ENCODE peak calls at places on chromosome 4, in eight cellular contexts. G, X, I, Y, U, F, L and A are unnamed samples.

GRCh38 chr4:5933996-5934831 is 41.3 kb upstream of the CRMP1 start:
- DNase-seq in F (no peak), X (no peak), L (peak; percentile 23), U (no peak), I (no peak), G (no peak), Y (no peak), A (no peak)

GRCh38 chr4:25075129-25075528 is 44.4 kb upstream of the LGI2 start:
- DNase-seq in I (no peak), G (no peak), L (no peak), Y (no peak), F (no peak), X (no peak), U (no peak), A (no peak)

GRCh38 chr4:47835489-47835888 is 2.4 kb downstream of the CORIN start:
- DNase-seq in U (no peak), G (no peak), F (no peak), X (peak; percentile 50), Y (no peak), L (no peak), I (no peak), A (no peak)

GRCh38 chr4:82467442-82467841 is 37.1 kb downstream of the ENOPH1 start:
- DNase-seq in F (no peak), Y (no peak), L (no peak), U (no peak), G (peak; percentile 89), I (no peak), X (no peak), A (no peak)

GRCh38 chr4:6280365-6280996 is 10.8 kb downstream of the WFS1 start:
- DNase-seq in I (no peak), G (no peak), U (no peak), L (peak; percentile 45), X (no peak), Y (peak; percentile 58), F (peak; percentile 39), A (no peak)

GRCh38 chr4:36582214-36582613 is 300.8 kb downstream of the DTHD1 start:
- DNase-seq in U (no peak), I (no peak), F (no peak), G (no peak), X (no peak), L (no peak), Y (no peak), A (no peak)

GRCh38 chr4:119692001-119692400 is 63.4 kb upstream of the PDE5A start:
- DNase-seq in L (no peak), Y (peak; percentile 7), I (no peak), X (peak; percentile 17), F (no peak), G (no peak), U (no peak), A (no peak)

GRCh38 chr4:87555751-87556619 is 26.8 kb upstream of the SPARCL1 start:
- DNase-seq in Y (peak; percentile 98), I (no peak), F (no peak), X (peak; percentile 69), U (no peak), L (no peak), G (peak; percentile 86), A (no peak)

GRCh38 chr4:20839957-20840356 is 139.7 kb downstream of the PACRGL start:
- DNase-seq in L (no peak), F (no peak), Y (peak; percentile 90), I (no peak), G (peak; percentile 92), X (peak; percentile 72), U (no peak), A (no peak)

GRCh38 chr4:74188912-74189311 is 31.0 kb downstream of the MTHFD2L start:
- DNase-seq in X (no peak), G (no peak), L (no peak), I (no peak), Y (no peak), U (no peak), F (no peak), A (no peak)

GRCh38 chr4:101254776-101255175 is 92.5 kb downstream of the PPP3CA start:
- DNase-seq in U (no peak), Y (no peak), L (no peak), G (no peak), I (no peak), X (no peak), F (no peak), A (no peak)

GRCh38 chr4:8350326-8350725 is 80.8 kb downstream of the HTRA3 start:
- DNase-seq in Y (no peak), U (no peak), X (no peak), G (no peak), L (no peak), F (no peak), I (no peak), A (no peak)

GRCh38 chr4:122824616-122825015 is 2.0 kb upstream of the FGF2 start:
- DNase-seq in F (no peak), L (no peak), X (no peak), I (no peak), G (no peak), Y (no peak), U (no peak), A (no peak)

GRCh38 chr4:122826596-122827257 is at the start of gene FGF2:
- DNase-seq in L (peak; percentile 70), U (peak; percentile 39), Y (no peak), I (peak; percentile 70), F (peak; percentile 84), X (peak; percentile 45), G (peak; percentile 62), A (peak; percentile 15)

GRCh38 chr4:122827899-122828601 is 1.4 kb downstream of the FGF2 start:
- DNase-seq in U (no peak), G (peak; percentile 79), I (no peak), X (peak; percentile 42), L (no peak), Y (peak; percentile 36), F (peak; percentile 38), A (peak; percentile 18)

GRCh38 chr4:122826000-122826595 is 533 bp upstream of the FGF2 start:
- DNase-seq in G (no peak), X (peak; percentile 14), I (no peak), F (no peak), L (no peak), Y (no peak), U (no peak), A (no peak)

DNA sequence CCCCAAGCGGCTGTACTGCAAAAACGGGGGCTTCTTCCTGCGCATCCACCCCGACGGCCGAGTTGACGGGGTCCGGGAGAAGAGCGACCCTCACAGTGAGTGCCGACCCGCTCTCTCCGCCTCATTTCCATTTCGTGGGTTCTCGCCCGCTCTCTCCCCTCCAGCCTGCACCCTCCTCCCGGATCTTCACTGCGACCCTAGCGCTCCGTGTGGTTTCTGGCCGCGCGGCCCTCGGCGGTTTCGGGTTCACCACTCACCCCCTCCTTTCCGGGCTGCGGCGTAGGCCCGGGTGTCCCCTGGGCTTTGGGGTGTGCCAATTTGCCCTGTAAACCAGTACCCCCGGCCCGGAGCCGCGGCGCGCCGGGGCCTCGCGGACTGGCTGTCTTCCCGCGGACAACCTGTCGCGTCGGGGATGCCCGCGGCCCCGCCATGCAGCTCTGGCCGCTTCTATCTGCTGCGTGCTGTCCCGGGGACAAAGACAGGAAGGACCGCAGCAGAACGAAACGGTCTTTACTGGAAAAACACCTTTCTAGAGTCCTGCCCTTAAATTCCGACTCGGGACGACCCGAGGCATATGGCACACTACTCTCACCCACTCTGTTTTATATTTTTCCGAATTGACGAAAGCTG is 742 bp downstream of the FGF2 start:
- DNase-seq in U (no peak), Y (no peak), F (peak; percentile 73), G (peak; percentile 34), L (peak; percentile 64), I (peak; percentile 60), X (peak; percentile 20), A (peak; percentile 25)
- TF ChIP-seq CTCF in U (no peak), Y (no peak), F (peak; percentile 58), G (peak; percentile 15), L (no peak), I (no peak), X (peak; percentile 17), A (no peak)

GRCh38 chr4:55312491-55313101 is 33.4 kb upstream of the SRD5A3 start:
- DNase-seq in Y (peak; percentile 20), U (peak; percentile 49), F (no peak), X (peak; percentile 56), G (peak; percentile 81), L (no peak), I (no peak), A (no peak)
- TF ChIP-seq CTCF in Y (peak; percentile 68), U (peak; percentile 11), F (no peak), X (peak; percentile 90), G (peak; percentile 88), L (no peak), I (peak; percentile 35), A (peak; percentile 54)

GRCh38 chr4:39616651-39617050 is 22.0 kb downstream of the SMIM14 start:
- DNase-seq in U (no peak), I (no peak), F (no peak), G (peak; percentile 50), Y (no peak), L (no peak), X (no peak), A (no peak)
- TF ChIP-seq CTCF in U (no peak), I (no peak), F (no peak), G (no peak), Y (no peak), L (no peak), X (no peak), A (no peak)

GRCh38 chr4:94451669-94452475 is at the start of gene PDLIM5:
- DNase-seq in G (peak; percentile 90), Y (peak; percentile 87), F (peak; percentile 90), U (peak; percentile 89), L (peak; percentile 94), X (peak; percentile 77), I (peak; percentile 92), A (peak; percentile 84)

GRCh38 chr4:94454405-94454804 is 2.7 kb downstream of the PDLIM5 start:
- DNase-seq in U (no peak), Y (peak; percentile 74), I (no peak), X (no peak), L (no peak), F (no peak), G (no peak), A (no peak)

GRCh38 chr4:94451051-94451404 is 714 bp upstream of the PDLIM5 start:
- DNase-seq in G (no peak), Y (no peak), I (no peak), U (no peak), F (no peak), L (no peak), X (no peak), A (no peak)

GRCh38 chr4:94453534-94453963 is 1.8 kb downstream of the PDLIM5 start:
- DNase-seq in Y (no peak), F (no peak), G (no peak), U (no peak), L (no peak), X (no peak), I (no peak), A (no peak)

DNA sequence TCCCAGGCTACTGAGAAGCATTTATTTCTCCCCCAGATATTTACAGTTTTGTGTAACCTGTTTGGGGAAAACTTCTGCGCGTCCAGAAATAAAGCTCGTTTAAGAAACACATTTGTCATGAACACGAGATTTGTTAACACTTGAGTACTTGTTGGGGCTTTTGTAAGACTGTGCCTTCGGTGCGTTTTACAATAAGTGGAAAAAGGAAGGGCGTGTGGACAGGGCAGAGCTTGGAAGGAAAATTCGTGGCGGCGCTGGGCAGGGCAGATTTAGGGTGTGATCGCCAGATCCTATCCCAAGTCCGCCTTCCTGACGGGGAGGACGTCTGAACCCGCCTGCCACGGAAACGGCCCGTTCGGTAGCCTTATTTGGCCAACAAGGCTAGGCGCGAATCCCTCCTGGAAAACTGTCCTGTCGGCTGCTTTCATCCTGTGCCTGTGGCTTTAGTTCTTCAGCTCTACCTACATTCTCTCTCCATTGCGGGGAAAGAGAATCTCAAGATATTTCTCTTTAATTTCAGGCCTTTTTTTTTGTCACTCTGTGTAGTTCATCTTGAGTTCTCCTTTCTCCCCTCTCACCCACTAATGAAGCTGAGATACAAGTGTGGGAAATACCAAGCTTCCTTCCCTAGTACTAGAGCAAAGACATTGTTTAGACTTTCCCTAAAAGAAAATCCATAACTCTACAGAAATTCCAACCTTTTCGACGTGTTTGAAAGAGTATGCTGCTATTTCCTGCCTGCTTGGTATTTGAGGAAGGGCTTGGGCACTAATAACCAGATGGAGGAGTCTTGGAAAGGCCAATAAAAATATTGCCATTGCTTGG is 946 bp downstream of the PDLIM5 start:
- DNase-seq in F (peak; percentile 73), G (peak; percentile 93), Y (peak; percentile 77), X (peak; percentile 63), I (peak; percentile 85), L (peak; percentile 87), U (peak; percentile 83), A (no peak)
- TF ChIP-seq CTCF in F (no peak), G (no peak), Y (no peak), X (no peak), I (no peak), L (no peak), U (no peak), A (no peak)